ENCODE peak calls at places on chromosomes 5 and 9, in seven cellular contexts. C is retina; A is putamen; G is stimulated activated CD8-positive, alpha-beta memory T cell treated with anti-CD3 and anti-CD28 coated beads, Interleukin-15, amount 100 ng/mL, for 24 hours; N is heart left ventricle; D is fibroblast of the conjunctiva; V is HFF-Myc. S is an unnamed sample.

GRCh38 chr5:23631283-23632045 is 124.1 kb downstream of the PRDM9 start:
- DNase-seq in C (no peak), A (no peak), G (no peak), N (no peak), D (peak; percentile 60), V (no peak), S (peak; percentile 12)

GRCh38 chr5:64972591-64972990 is 203.9 kb downstream of the CWC27 start:
- DNase-seq in C (no peak), A (no peak), G (no peak), N (no peak), D (no peak), V (no peak), S (no peak)

GRCh38 chr9:77563205-77563604 is 84.9 kb downstream of the GNA14 start:
- DNase-seq in C (no peak), A (no peak), G (no peak), N (no peak), D (no peak), V (no peak), S (no peak)

GRCh38 chr5:143650296-143650695 is 161.7 kb upstream of the HMHB1 start:
- DNase-seq in C (no peak), A (no peak), G (no peak), N (no peak), D (no peak), V (no peak), S (no peak)

GRCh38 chr9:4435197-4435596 is 55.1 kb upstream of the SLC1A1 start:
- DNase-seq in C (no peak), A (no peak), G (no peak), N (no peak), D (peak; percentile 2), V (peak; percentile 7), S (no peak)

GRCh38 chr9:133705576-133705975 is 32.6 kb downstream of the SARDH start:
- DNase-seq in C (no peak), A (no peak), G (no peak), N (peak; percentile 14), D (no peak), V (no peak), S (no peak)

GRCh38 chr5:87411586-87412416 is 929 bp downstream of the CCNH start:
- DNase-seq in C (no peak), A (peak; percentile 37), G (no peak), N (peak; percentile 27), D (no peak), V (no peak), S (no peak)

GRCh38 chr5:150203832-150204587 is 14.1 kb downstream of the SLC6A7 start:
- DNase-seq in C (no peak), A (no peak), G (no peak), N (no peak), D (no peak), V (no peak), S (no peak)